ENCODE peak calls at places on chromosomes 1 and 21, in four cellular contexts. R is heart left ventricle, U is GM04504, W is HTR-8/SVneo. H is an unnamed sample.

GRCh38 chr1:240350910-240351331 is 259.2 kb downstream of the FMN2 start:
- DNase-seq in R (no peak), U (peak; percentile 52), W (peak; percentile 14), H (no peak)

GRCh38 chr1:114330451-114330983 is 176.8 kb upstream of the SYT6 start:
- DNase-seq in R (no peak), U (no peak), W (no peak), H (no peak)

GRCh38 chr21:33789697-33790096 is 125.9 kb downstream of the ATP5PO start:
- DNase-seq in R (no peak), U (no peak), W (no peak), H (no peak)

GRCh38 chr1:11417162-11417561 is 61.8 kb upstream of the DISP3 start:
- DNase-seq in R (no peak), U (no peak), W (no peak), H (no peak)

GRCh38 chr1:12616709-12617373 is 1.2 kb downstream of the DHRS3 start:
- DNase-seq in R (no peak), U (no peak), W (no peak), H (no peak)

GRCh38 chr1:228737613-228738012 is 2.3 kb downstream of the RHOU start:
- DNase-seq in R (no peak), U (no peak), W (no peak), H (peak; percentile 57)

GRCh38 chr1:51910618-51911017 is 32.1 kb upstream of the NRDC start:
- DNase-seq in R (no peak), U (no peak), W (no peak), H (no peak)

GRCh38 chr1:203126151-203126865 is 1.2 kb upstream of the ADORA1 start:
- DNase-seq in R (no peak), U (no peak), W (no peak), H (no peak)

GRCh38 chr1:179327679-179328078 is 34.1 kb downstream of the SOAT1 start:
- DNase-seq in R (no peak), U (no peak), W (no peak), H (no peak)

GRCh38 chr1:203408485-203409229 is 57.7 kb upstream of the FMOD start:
- DNase-seq in R (peak; percentile 78), U (peak; percentile 56), W (peak; percentile 38), H (no peak)

H was measured in right lobe of liver.